ENCODE peak calls at places on chromosome 7, in six cellular contexts. I, S, N, P, O and V are unnamed samples. For H3K4me1, the result is how much of the 10 kb centered on the place peaks cover.

GRCh38 chr7:107353701-107354100 is 116.2 kb upstream of the GPR22 start:
- DNase-seq in S (no peak), P (no peak), I (no peak), N (no peak), O (no peak), V (no peak)

GRCh38 chr7:83486536-83486935 is 162.4 kb downstream of the SEMA3E start:
- DNase-seq in S (no peak), P (no peak), I (no peak), N (no peak), O (no peak), V (no peak)

GRCh38 chr7:4819450-4820404 is 42.1 kb downstream of the PAPOLB start:
- DNase-seq in N (no peak), S (no peak), O (no peak), P (peak), I (no peak), V (no peak)

GRCh38 chr7:23471090-23471859 is 984 bp upstream of the IGF2BP3 start:
- DNase-seq in O (peak), I (no peak), P (no peak), N (no peak), S (peak), V (peak)

GRCh38 chr7:3821473-3821872 is 520.4 kb downstream of the SDK1 start:
- DNase-seq in I (no peak), N (no peak), O (no peak), S (no peak), P (no peak), V (no peak)

GRCh38 chr7:120985130-120985758 is 3.3 kb upstream of the CPED1 start:
- DNase-seq in S (no peak), N (no peak), O (no peak), I (no peak), P (no peak), V (no peak)

GRCh38 chr7:64087501-64087900 is 42.3 kb downstream of the ZNF727 start:
- DNase-seq in O (no peak), P (no peak), I (peak), S (no peak), N (no peak), V (no peak)

GRCh38 chr7:132904209-132904608 is 177.7 kb downstream of the CHCHD3 start:
- DNase-seq in I (no peak), S (no peak), P (no peak), N (no peak), O (peak), V (no peak)

GRCh38 chr7:22248111-22248809 is 108.7 kb downstream of the RAPGEF5 start:
- DNase-seq in N (no peak), O (no peak), I (no peak), S (no peak), P (no peak), V (no peak)

GRCh38 chr7:55335151-55335550 is 30.0 kb upstream of the LANCL2 start:
- DNase-seq in O (no peak), I (no peak), S (no peak), P (no peak), N (no peak), V (peak)

GRCh38 chr7:42400961-42401360 is 164.0 kb upstream of the GLI3 start:
- DNase-seq in I (no peak), P (no peak), S (no peak), N (no peak), O (no peak), V (no peak)

GRCh38 chr7:31408120-31408729 is 67.7 kb upstream of the NEUROD6 start:
- DNase-seq in N (no peak), O (peak), P (no peak), S (no peak), I (no peak), V (peak)

GRCh38 chr7:143360788-143361551 is 1.5 kb downstream of the FAM131B start:
- DNase-seq in O (no peak), S (no peak), I (no peak), N (no peak), P (no peak), V (no peak)

GRCh38 chr7:92973293-92973731 is 136.9 kb upstream of the CDK6 start:
- DNase-seq in I (no peak), N (no peak), O (peak), S (no peak), P (no peak), V (no peak)

GRCh38 chr7:18693401-18693800 is 197.9 kb downstream of the HDAC9 start:
- DNase-seq in O (peak), P (peak), N (no peak), I (no peak), S (no peak), V (peak)

GRCh38 chr7:35717013-35717412 is 22.1 kb upstream of the HERPUD2 start:
- DNase-seq in N (no peak), S (no peak), O (no peak), P (no peak), I (no peak), V (no peak)

GRCh38 chr7:134931487-134931886 is 54.8 kb upstream of the AGBL3 start:
- DNase-seq in I (no peak), S (no peak), P (no peak), N (no peak), O (peak), V (no peak)

GRCh38 chr7:111262293-111263116 is 171.6 kb downstream of the LRRN3 start:
- DNase-seq in O (no peak), N (no peak), I (no peak), S (no peak), P (no peak), V (no peak)

GRCh38 chr7:127391591-127392181 is 822 bp downstream of the ZNF800 start:
- DNase-seq in I (no peak), O (peak), N (no peak), S (peak), P (peak), V (peak)

GRCh38 chr7:122316467-122317394 is 12.2 kb upstream of the FEZF1 start:
- DNase-seq in P (no peak), O (no peak), I (peak), S (no peak), N (no peak), V (peak)

GRCh38 chr7:122143376-122143750 is 686 bp downstream of the AASS start:
- DNase-seq in S (no peak), P (peak), N (no peak), O (peak), I (peak), V (no peak)

GRCh38 chr7:95577137-95577536 is 19.2 kb downstream of the PDK4 start:
- DNase-seq in S (no peak), O (peak), P (no peak), I (no peak), N (no peak), V (no peak)

GRCh38 chr7:128945668-128946366 is 8.1 kb downstream of the IRF5 start:
- DNase-seq in I (no peak), O (no peak), N (no peak), S (no peak), P (no peak), V (no peak)

GRCh38 chr7:50166997-50167961 is 74.2 kb upstream of the ZPBP start:
- DNase-seq in S (peak), I (no peak), O (no peak), N (no peak), P (no peak), V (no peak)

GRCh38 chr7:17863095-17863814 is 77.0 kb downstream of the SNX13 start:
- DNase-seq in S (no peak), P (no peak), I (no peak), N (no peak), O (no peak), V (no peak)

GRCh38 chr7:112211348-112211907 is 4.9 kb downstream of the ZNF277 start:
- DNase-seq in S (no peak), P (no peak), O (peak), I (no peak), N (no peak), V (no peak)

GRCh38 chr7:44867073-44867990 is 18.0 kb downstream of the PURB start:
- DNase-seq in O (peak), P (peak), S (no peak), N (no peak), I (no peak), V (no peak)

GRCh38 chr7:2757904-2758672 is 70.1 kb downstream of the AMZ1 start:
- DNase-seq in N (no peak), I (peak), O (peak), S (peak), P (peak), V (peak)

GRCh38 chr7:18320422-18320821 is 175.1 kb upstream of the HDAC9 start:
- DNase-seq in O (no peak), P (no peak), S (no peak), N (no peak), I (no peak), V (no peak)

GRCh38 chr7:90453259-90453891 is 16.1 kb upstream of the PTTG1IP2 start:
- DNase-seq in P (no peak), O (no peak), I (no peak), N (no peak), S (no peak), V (no peak)

GRCh38 chr7:111333010-111333409 is 229.3 kb downstream of the IMMP2L start:
- DNase-seq in I (no peak), N (no peak), P (no peak), S (no peak), O (no peak), V (no peak)

GRCh38 chr7:44469461-44469860 is 21.0 kb downstream of the NUDCD3 start:
- DNase-seq in S (no peak), P (no peak), N (no peak), I (no peak), O (peak), V (no peak)

GRCh38 chr7:101736077-101736476 is 81.3 kb upstream of the CUX1 start:
- DNase-seq in I (no peak), S (no peak), N (no peak), P (no peak), O (peak), V (no peak)

GRCh38 chr7:101743995-101744360 is 73.4 kb upstream of the CUX1 start:
- DNase-seq in N (no peak), O (no peak), S (no peak), P (no peak), I (no peak), V (no peak)

GRCh38 chr7:101743241-101743994 is 74.0 kb upstream of the CUX1 start:
- DNase-seq in P (peak), N (peak), I (peak), O (peak), S (peak), V (peak)

GRCh38 chr7:101740981-101741725 is 76.3 kb upstream of the CUX1 start:
- DNase-seq in P (no peak), I (no peak), O (no peak), N (no peak), S (peak), V (no peak)

GRCh38 chr7:101739757-101740398 is 77.5 kb upstream of the CUX1 start:
- DNase-seq in O (no peak), N (no peak), I (no peak), P (no peak), S (peak), V (peak)
- H3K4me1 ChIP-seq in O (under half), N (under half), I (under half), P (under half), S (under half), V (under half)

GRCh38 chr7:69962856-69963149 is 364.5 kb downstream of the AUTS2 start:
- DNase-seq in P (no peak), I (no peak), S (no peak), O (no peak), N (no peak), V (no peak)
- H3K4me1 ChIP-seq in P (under half), I (under half), S (under half), O (under half), N (under half), V (under half)

DNA sequence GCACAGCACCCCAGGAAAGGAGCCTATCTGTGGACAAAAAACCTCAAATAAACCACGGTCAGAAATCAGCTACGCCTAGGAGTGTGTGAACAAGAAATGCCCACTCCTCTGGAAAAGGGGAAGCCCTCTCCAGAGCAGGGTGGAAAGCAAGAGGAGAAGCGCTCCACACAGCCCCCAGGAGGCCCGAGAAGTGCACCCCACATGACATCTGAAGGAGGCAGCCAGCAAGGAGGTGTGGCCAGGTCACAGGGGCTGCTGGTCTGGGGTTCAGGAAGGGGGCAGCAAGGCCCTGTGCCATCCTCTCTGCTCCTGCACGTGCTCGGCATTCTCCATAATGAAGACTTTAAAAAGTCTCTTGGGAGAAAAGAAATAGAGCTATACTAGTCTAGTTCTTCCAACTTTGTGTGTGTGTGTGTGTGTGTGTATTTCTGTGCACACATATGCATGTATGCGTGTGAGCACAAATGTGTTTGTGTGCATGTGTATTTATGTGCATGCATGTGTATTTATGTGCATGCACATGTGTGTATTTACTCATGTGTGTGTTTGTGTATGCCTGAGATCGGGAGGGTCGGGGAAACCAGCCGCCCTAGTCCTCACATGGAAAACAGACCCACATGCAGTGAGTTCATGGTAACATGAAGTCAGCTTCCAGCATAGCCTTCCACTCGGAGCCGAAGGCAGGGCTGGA is 76.4 kb downstream of the TNS3 start:
- DNase-seq in S (no peak), O (no peak), I (no peak), N (no peak), P (no peak), V (no peak)
- H3K4me1 ChIP-seq in S (under half), O (under half), I (under half), N (under half), P (under half), V (half or more)

DNA sequence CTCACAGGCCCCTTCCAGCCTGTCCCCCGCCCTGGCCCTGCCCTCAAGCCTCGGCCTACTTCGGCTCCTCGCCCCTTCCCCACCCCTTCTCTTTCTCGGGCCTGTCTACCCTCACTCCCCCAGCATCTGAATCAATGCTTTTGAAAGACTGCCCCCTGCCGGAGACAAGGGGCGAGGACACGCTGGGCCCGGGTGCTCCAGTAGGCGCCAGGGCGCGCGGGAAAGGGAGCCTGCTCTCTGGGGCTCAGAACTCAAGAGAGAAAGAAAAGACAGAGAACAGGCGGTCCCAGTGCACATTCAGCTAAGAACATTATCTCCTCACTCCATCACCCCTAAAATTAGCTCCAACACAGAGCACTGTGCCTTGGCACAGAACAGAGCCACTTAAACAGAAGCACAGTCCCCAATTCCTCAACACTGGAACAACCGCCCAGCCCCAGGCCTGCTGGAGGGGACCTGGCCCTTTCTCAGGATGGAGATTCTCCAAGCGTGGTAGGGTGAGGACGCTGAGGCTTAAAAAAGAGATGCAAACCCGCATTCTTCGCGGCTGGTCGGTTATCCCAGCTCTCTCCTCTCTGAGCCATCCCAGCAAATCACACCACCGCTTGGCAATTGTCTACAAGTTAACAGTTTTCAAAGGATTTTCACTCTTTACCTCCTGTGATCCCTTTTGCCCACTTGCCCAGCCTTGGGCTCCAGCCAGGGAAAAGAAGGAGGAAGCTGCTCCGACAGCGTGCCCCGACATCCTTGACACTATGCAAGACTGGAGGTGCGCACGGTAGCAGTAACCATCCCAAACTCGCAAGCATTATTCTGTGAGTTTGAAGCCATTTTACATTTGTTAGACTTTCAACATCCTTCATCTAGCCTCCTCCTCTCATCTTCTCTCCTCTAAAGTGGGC is 2.1 kb downstream of the GIGYF1 start:
- DNase-seq in I (peak), N (peak), P (peak), S (peak), O (peak), V (no peak)
- H3K4me1 ChIP-seq in I (under half), N (under half), P (under half), S (under half), O (under half), V (under half)

DNA sequence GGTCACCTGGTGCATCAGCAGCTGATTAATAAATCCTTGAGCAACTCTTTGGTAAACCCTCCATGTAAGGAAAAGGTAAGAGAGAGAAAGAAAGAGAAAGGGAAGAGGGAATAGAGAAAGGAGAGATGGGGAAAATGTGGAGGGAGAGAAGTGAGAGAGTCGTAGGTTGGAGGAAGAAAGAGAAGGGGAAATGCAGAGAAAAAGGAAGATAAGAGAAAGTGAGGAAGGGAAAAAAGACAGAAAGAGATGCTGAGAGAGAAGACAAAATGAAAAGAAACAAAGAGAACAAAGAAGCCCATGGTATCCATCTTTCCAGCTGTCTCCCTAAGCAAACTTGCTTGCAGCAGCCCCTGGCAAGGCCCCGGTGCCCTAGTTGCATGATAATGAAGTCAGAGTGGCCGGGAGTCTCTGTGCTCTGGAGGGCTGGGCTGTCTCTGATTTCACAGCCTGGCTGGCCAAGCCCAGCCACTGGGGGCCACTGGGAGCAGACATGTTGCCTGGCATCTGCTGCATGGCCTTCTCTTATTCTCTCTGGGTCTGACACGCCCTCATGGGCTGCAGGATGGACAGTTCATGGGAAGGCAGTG is 48.4 kb downstream of the PRR15 start:
- DNase-seq in P (no peak), N (no peak), S (no peak), O (peak), I (no peak), V (no peak)
- H3K4me1 ChIP-seq in P (under half), N (under half), S (under half), O (half or more), I (under half), V (under half)

GRCh38 chr7:80821781-80822180 is 97.1 kb downstream of the SEMA3C start:
- DNase-seq in S (no peak), P (no peak), I (no peak), N (no peak), O (no peak), V (peak)
- H3K4me1 ChIP-seq in S (under half), P (under half), I (under half), N (under half), O (under half), V (under half)

GRCh38 chr7:825386-825785 is 6.9 kb upstream of the SUN1 start:
- DNase-seq in I (no peak), S (no peak), O (peak), P (no peak), N (no peak), V (no peak)

GRCh38 chr7:823639-824038 is 8.6 kb upstream of the SUN1 start:
- DNase-seq in O (no peak), P (no peak), N (no peak), I (no peak), S (no peak), V (no peak)

GRCh38 chr7:824106-824505 is 8.2 kb upstream of the SUN1 start:
- DNase-seq in P (no peak), N (no peak), O (peak), S (no peak), I (no peak), V (no peak)

GRCh38 chr7:826230-826905 is 5.9 kb upstream of the SUN1 start:
- DNase-seq in I (no peak), S (no peak), N (no peak), P (no peak), O (peak), V (no peak)

DNA sequence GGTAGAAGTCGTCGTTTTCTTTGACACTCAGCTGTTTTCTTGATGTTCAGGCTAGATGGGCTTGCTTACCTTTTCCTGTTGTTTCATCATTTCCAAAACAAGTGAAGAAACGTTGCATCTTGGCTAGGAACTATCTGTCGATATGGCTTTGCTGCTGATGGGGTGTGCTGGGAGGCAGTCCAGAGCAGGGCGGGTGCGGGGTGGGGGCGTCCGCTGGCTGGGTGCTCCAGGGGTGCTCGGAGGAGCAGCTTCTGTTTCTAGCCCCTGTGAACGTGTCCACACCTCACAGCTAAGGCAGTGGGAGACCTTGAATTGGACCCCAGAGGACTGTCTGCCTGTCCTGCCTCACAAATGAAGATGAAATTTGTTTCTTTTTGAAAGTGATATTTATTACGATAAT is 7.6 kb upstream of the SUN1 start:
- DNase-seq in N (no peak), O (peak), S (no peak), I (no peak), P (no peak), V (no peak)
- H3K4me1 ChIP-seq in N (under half), O (under half), S (under half), I (under half), P (half or more), V (under half)

GRCh38 chr7:116549370-116549769 is 24.5 kb downstream of the CAV1 start:
- DNase-seq in S (no peak), I (no peak), P (no peak), N (no peak), O (no peak), V (no peak)
- H3K4me1 ChIP-seq in S (under half), I (under half), P (under half), N (under half), O (half or more), V (under half)